ENCODE peak calls at places on chromosome 5, in seven cellular contexts. Y is suprapubic skin, W is breast epithelium, Z is H1, Q is endothelial cell of umbilical vein, R is spleen, N is transverse colon. P is an unnamed sample. For H3K4me1, the result is how much of the 10 kb centered on the place peaks cover.

GRCh38 chr5:8730194-8730593 is 815.7 kb downstream of the SEMA5A start:
- DNase-seq in Q (no peak), Z (no peak), N (no peak), Y (no peak), W (no peak), R (no peak), P (no peak)

GRCh38 chr5:23840083-23840482 is 332.7 kb downstream of the PRDM9 start:
- DNase-seq in Y (no peak), Z (no peak), N (no peak), Q (no peak), R (no peak), W (no peak), P (no peak)

GRCh38 chr5:171437286-171437821 is 17.9 kb downstream of the FGF18 start:
- DNase-seq in N (no peak), Z (no peak), Q (no peak), W (peak), Y (no peak), R (no peak), P (no peak)

GRCh38 chr5:168528521-168529360 is at the start of gene FBLL1:
- DNase-seq in R (no peak), Z (peak), N (no peak), Q (peak), W (no peak), Y (no peak), P (no peak)

GRCh38 chr5:9722826-9723225 is 92.7 kb upstream of the TAS2R1 start:
- DNase-seq in Q (no peak), W (no peak), Z (no peak), Y (no peak), N (no peak), R (no peak), P (no peak)

GRCh38 chr5:85288914-85289313 is 904.2 kb upstream of the EDIL3 start:
- DNase-seq in Z (no peak), R (no peak), Y (no peak), Q (no peak), N (no peak), W (no peak), P (no peak)

GRCh38 chr5:93748875-93749397 is 7.5 kb upstream of the POU5F2 start:
- DNase-seq in R (no peak), Z (no peak), W (no peak), Y (no peak), Q (no peak), N (no peak), P (no peak)

GRCh38 chr5:39599721-39600431 is 175.1 kb upstream of the DAB2 start:
- DNase-seq in Q (peak), N (no peak), R (no peak), W (no peak), Z (no peak), Y (no peak), P (no peak)

GRCh38 chr5:176660530-176660859 is 13.2 kb downstream of the TSPAN17 start:
- DNase-seq in Z (no peak), Q (no peak), N (no peak), R (peak), W (no peak), Y (no peak), P (no peak)

GRCh38 chr5:158695595-158696330 is 404.0 kb downstream of the EBF1 start:
- DNase-seq in Q (peak), Y (peak), R (peak), W (peak), Z (peak), N (peak), P (peak)

GRCh38 chr5:32174011-32174866 is at the start of gene GOLPH3:
- DNase-seq in Q (peak), N (peak), Y (peak), Z (peak), W (peak), R (peak), P (peak)
- TF ChIP-seq POLR2AphosphoS5 in Q (peak), N (peak), Y (peak), Z (peak), W (peak), R (peak), P (peak)

GRCh38 chr5:135031146-135031812 is 2.7 kb downstream of the PITX1 start:
- DNase-seq in Y (no peak), N (no peak), Z (peak), R (no peak), Q (no peak), W (no peak), P (no peak)

GRCh38 chr5:135030691-135031145 is 3.3 kb downstream of the PITX1 start:
- DNase-seq in Z (no peak), N (no peak), Y (no peak), R (no peak), W (no peak), Q (no peak), P (no peak)

GRCh38 chr5:135029468-135030122 is 4.4 kb downstream of the PITX1 start:
- DNase-seq in Z (no peak), Y (no peak), W (no peak), N (no peak), R (no peak), Q (no peak), P (no peak)

GRCh38 chr5:135028791-135029467 is 5.1 kb downstream of the PITX1 start:
- DNase-seq in N (no peak), W (no peak), Q (no peak), Z (peak), R (no peak), Y (no peak), P (no peak)

GRCh38 chr5:135030123-135030517 is 3.9 kb downstream of the PITX1 start:
- DNase-seq in N (no peak), Q (no peak), R (no peak), Z (no peak), W (no peak), Y (no peak), P (no peak)
- H3K4me1 ChIP-seq in N (under half), Q (under half), R (under half), Z (under half), W (under half), Y (under half), P (half or more)

GRCh38 chr5:34690301-34690700 is 34.2 kb downstream of the RAI14 start:
- DNase-seq in N (no peak), W (no peak), Z (no peak), R (no peak), Y (no peak), Q (no peak), P (no peak)
- TF ChIP-seq POLR2A in N (no peak), W (no peak), Z (no peak), R (no peak), Y (no peak), Q (no peak), P (no peak)

DNA sequence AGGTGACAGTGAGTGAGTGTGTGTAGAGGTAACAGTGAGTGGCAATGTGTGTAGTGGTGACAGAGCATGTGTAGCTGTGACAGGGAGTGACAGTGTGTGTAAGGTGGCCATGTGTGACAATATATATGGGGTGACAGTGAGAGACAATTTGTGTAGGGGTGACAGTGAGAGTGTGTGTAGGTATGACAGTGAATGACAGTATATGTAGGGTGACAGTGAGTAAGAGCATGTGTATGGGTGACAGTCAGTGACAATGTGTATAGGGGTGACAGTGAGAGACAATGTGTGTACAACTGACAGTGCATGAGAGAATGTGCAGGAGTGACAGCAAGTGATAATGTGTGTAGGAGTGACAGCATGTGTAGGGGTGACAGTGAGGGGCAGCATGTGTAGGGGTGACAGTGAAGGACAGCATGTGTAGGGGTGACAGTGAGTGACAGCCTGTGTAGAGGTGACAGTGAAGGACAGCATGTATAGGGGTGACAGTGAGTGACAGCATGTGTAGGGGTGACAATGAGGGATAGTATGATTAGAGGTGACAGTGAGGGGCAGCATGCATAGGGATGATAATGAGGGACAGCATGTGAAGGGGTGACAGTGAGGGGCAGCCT is 10.1 kb upstream of the GAPT start:
- DNase-seq in Y (no peak), Z (no peak), W (no peak), R (no peak), Q (no peak), N (no peak), P (no peak)
- TF ChIP-seq POLR2AphosphoS5 in Y (no peak), Z (no peak), W (no peak), R (no peak), Q (no peak), N (no peak), P (no peak)

GRCh38 chr5:151121095-151121494 is 36.5 kb downstream of the ANXA6 start:
- DNase-seq in Y (no peak), Z (no peak), N (no peak), Q (no peak), R (no peak), W (no peak), P (no peak)
- H3K4me1 ChIP-seq in Y (under half), Z (under half), N (under half), Q (under half), R (under half), W (under half), P (half or more)

GRCh38 chr5:127893232-127893631 is 190.0 kb downstream of the CCDC192 start:
- DNase-seq in N (no peak), Q (no peak), W (no peak), Z (no peak), R (no peak), Y (no peak), P (no peak)

GRCh38 chr5:127899214-127899610 is 184.4 kb upstream of the SLC12A2 start:
- DNase-seq in Z (no peak), Q (no peak), W (no peak), R (no peak), N (no peak), Y (no peak), P (no peak)

GRCh38 chr5:127894461-127894860 is 189.1 kb upstream of the SLC12A2 start:
- DNase-seq in Y (no peak), Q (no peak), R (no peak), N (no peak), Z (no peak), W (no peak), P (no peak)

DNA sequence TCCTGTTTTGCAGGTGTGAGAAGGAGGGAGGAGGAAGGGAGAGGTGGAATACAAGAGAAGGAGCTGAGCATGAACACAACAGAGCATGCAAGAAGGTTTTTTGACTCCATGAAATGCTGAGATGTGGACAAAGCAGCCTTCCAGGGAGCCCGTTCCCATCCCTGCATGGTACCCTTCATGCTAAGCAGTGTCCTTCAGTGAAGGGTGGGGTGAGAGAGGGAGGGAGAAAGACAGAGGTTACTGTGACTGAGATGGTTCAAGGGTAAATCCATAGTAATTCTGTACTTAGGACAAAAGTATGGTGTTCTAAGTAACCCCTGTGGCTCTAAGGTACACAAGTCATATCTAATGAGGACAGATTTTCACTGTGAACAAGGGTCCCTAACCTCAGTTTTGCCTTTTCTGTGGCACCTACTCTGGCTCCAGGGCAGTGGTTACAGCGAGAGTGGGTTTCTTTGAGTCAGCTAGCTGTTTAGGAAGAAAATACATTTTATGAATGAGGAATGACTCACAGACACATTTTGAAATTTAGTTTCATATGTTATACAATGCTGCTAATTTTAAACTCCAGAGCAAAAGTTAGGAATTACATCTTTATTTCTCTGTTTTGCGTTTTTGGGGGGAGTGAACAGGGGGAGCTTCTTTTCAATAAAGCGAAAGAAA is 184.9 kb upstream of the SLC12A2 start:
- DNase-seq in W (no peak), N (no peak), Q (no peak), Z (no peak), R (no peak), Y (no peak), P (no peak)
- TF ChIP-seq POLR2A in W (no peak), N (no peak), Q (no peak), Z (no peak), R (no peak), Y (no peak), P (no peak)

DNA sequence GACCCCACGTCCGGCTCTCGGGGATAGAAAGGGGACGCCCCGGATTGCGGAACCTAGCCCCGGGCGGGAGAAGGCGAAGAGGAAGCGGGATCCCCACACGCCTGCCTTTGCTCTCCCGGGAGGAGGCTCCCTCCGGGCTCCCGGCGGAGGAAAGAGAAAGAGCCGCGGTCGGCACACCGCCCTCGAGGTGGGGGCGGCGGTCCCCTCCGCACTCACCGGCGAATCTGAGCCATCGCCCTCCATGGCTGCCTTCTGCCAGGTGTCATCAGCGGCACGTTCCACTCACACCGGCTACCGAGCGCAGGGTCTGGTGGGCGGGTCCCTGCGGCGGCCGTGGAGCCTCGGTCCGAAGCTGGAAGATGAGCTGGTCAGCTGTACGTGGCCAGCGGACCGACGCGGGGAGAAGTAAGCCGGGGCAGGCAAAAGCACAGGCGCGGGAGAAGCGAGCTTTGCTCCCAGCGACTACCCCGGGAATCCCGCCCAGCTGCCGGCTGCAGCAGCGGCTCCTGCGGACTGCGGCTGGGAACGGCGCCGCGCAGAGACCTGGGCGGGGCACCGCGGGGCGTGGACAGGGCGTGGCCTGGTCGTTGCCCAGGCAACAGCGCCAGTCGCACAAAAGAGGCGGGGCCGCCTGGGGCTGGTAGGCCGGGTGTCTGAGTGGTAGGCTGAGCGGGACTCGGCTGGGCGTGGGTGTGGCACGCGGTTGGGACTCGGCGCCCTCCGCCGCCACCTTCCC is at the start of gene TRIM36:
- DNase-seq in R (peak), Z (peak), Q (peak), N (peak), W (peak), Y (peak), P (peak)
- TF ChIP-seq POLR2AphosphoS5 in R (peak), Z (peak), Q (peak), N (peak), W (peak), Y (no peak), P (peak)

DNA sequence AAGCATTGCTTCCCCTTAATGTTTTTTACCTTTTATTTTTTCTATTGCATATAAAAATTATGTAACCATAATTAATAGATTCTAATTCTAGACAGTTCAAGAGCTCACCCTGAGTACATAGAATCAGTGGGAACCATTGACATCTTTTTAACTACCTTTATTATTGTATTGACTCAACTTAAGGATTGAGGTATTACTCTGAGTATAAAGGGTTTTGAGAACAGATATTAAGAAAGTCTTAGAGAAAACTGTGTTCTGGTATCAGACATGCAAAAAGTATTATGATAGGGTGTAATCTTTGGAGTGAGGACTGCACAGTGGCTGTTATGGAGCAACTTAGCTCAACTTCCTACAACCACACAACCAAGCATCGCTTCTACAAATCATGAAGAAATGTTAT is 8.9 kb downstream of the SPEF2 start:
- DNase-seq in Y (no peak), R (no peak), W (no peak), Z (no peak), N (no peak), Q (no peak), P (no peak)
- H3K4me1 ChIP-seq in Y (under half), R (under half), W (under half), Z (under half), N (under half), Q (under half), P (under half)

P was measured in esophagus muscularis mucosa.